ENCODE peak calls at places on chromosome 21, in nine cellular contexts. One of them, this sample, is unnamed.

GRCh38 chr21:45491623-45492022 is 50.6 kb downstream of the SLC19A1 start:
- DNase-seq in neural crest cell: no peak
- DNase-seq in psoas muscle: no peak
- DNase-seq in GM20000: no peak
- DNase-seq in prostate gland: no peak
- DNase-seq in WTC11: no peak
- DNase-seq in activated CD8-positive, alpha-beta T cell treated with anti-CD3 and anti-CD28 coated beads for 36 hours: no peak
- DNase-seq in progenitor cell of endocrine pancreas: no peak
- DNase-seq in GM23338: no peak
- DNase-seq in this sample: no peak

GRCh38 chr21:16594191-16594590 is 864.4 kb downstream of the USP25 start:
- DNase-seq in GM20000: no peak
- DNase-seq in activated CD8-positive, alpha-beta T cell treated with anti-CD3 and anti-CD28 coated beads for 36 hours: no peak
- DNase-seq in GM23338: no peak
- DNase-seq in prostate gland: no peak
- DNase-seq in WTC11: no peak
- DNase-seq in progenitor cell of endocrine pancreas: no peak
- DNase-seq in psoas muscle: no peak
- DNase-seq in neural crest cell: no peak
- DNase-seq in this sample: no peak

GRCh38 chr21:17461014-17461413 is 51.8 kb upstream of the CXADR start:
- DNase-seq in progenitor cell of endocrine pancreas: no peak
- DNase-seq in WTC11: no peak
- DNase-seq in prostate gland: peak
- DNase-seq in activated CD8-positive, alpha-beta T cell treated with anti-CD3 and anti-CD28 coated beads for 36 hours: no peak
- DNase-seq in psoas muscle: no peak
- DNase-seq in GM20000: no peak
- DNase-seq in neural crest cell: no peak
- DNase-seq in GM23338: no peak
- DNase-seq in this sample: no peak

GRCh38 chr21:46211376-46211775 is 17.2 kb downstream of the LSS start:
- DNase-seq in GM20000: no peak
- DNase-seq in neural crest cell: no peak
- DNase-seq in prostate gland: no peak
- DNase-seq in activated CD8-positive, alpha-beta T cell treated with anti-CD3 and anti-CD28 coated beads for 36 hours: no peak
- DNase-seq in progenitor cell of endocrine pancreas: no peak
- DNase-seq in GM23338: no peak
- DNase-seq in psoas muscle: no peak
- DNase-seq in WTC11: peak
- DNase-seq in this sample: no peak

GRCh38 chr21:33734326-33734725 is 92.0 kb downstream of the ITSN1 start:
- DNase-seq in WTC11: no peak
- DNase-seq in progenitor cell of endocrine pancreas: no peak
- DNase-seq in prostate gland: no peak
- DNase-seq in activated CD8-positive, alpha-beta T cell treated with anti-CD3 and anti-CD28 coated beads for 36 hours: no peak
- DNase-seq in GM20000: no peak
- DNase-seq in psoas muscle: no peak
- DNase-seq in neural crest cell: no peak
- DNase-seq in GM23338: no peak
- DNase-seq in this sample: no peak

GRCh38 chr21:45019076-45019886 is 55.1 kb upstream of the ADARB1 start:
- DNase-seq in progenitor cell of endocrine pancreas: peak
- DNase-seq in psoas muscle: peak
- DNase-seq in WTC11: peak
- DNase-seq in GM20000: no peak
- DNase-seq in activated CD8-positive, alpha-beta T cell treated with anti-CD3 and anti-CD28 coated beads for 36 hours: no peak
- DNase-seq in neural crest cell: no peak
- DNase-seq in GM23338: peak
- DNase-seq in prostate gland: no peak
- DNase-seq in this sample: peak

GRCh38 chr21:17514124-17514481 is 1.3 kb downstream of the CXADR start:
- DNase-seq in psoas muscle: no peak
- DNase-seq in neural crest cell: no peak
- DNase-seq in prostate gland: peak
- DNase-seq in activated CD8-positive, alpha-beta T cell treated with anti-CD3 and anti-CD28 coated beads for 36 hours: no peak
- DNase-seq in GM23338: peak
- DNase-seq in progenitor cell of endocrine pancreas: no peak
- DNase-seq in GM20000: no peak
- DNase-seq in WTC11: no peak
- DNase-seq in this sample: no peak

GRCh38 chr21:44618504-44618903 is 6.6 kb downstream of the KRTAP10-8 start:
- DNase-seq in activated CD8-positive, alpha-beta T cell treated with anti-CD3 and anti-CD28 coated beads for 36 hours: peak
- DNase-seq in GM20000: no peak
- DNase-seq in WTC11: peak
- DNase-seq in neural crest cell: no peak
- DNase-seq in psoas muscle: peak
- DNase-seq in progenitor cell of endocrine pancreas: no peak
- DNase-seq in prostate gland: no peak
- DNase-seq in GM23338: peak
- DNase-seq in this sample: no peak

GRCh38 chr21:38234395-38235142 is 22.2 kb upstream of the KCNJ15 start:
- DNase-seq in WTC11: no peak
- DNase-seq in GM20000: no peak
- DNase-seq in prostate gland: peak
- DNase-seq in psoas muscle: no peak
- DNase-seq in neural crest cell: no peak
- DNase-seq in GM23338: no peak
- DNase-seq in activated CD8-positive, alpha-beta T cell treated with anti-CD3 and anti-CD28 coated beads for 36 hours: no peak
- DNase-seq in progenitor cell of endocrine pancreas: no peak
- DNase-seq in this sample: no peak

GRCh38 chr21:38241029-38241740 is 15.6 kb upstream of the KCNJ15 start:
- DNase-seq in WTC11: no peak
- DNase-seq in psoas muscle: no peak
- DNase-seq in neural crest cell: no peak
- DNase-seq in prostate gland: peak
- DNase-seq in GM23338: no peak
- DNase-seq in progenitor cell of endocrine pancreas: no peak
- DNase-seq in activated CD8-positive, alpha-beta T cell treated with anti-CD3 and anti-CD28 coated beads for 36 hours: no peak
- DNase-seq in GM20000: no peak
- DNase-seq in this sample: no peak

GRCh38 chr21:38240121-38240520 is 16.7 kb upstream of the KCNJ15 start:
- DNase-seq in activated CD8-positive, alpha-beta T cell treated with anti-CD3 and anti-CD28 coated beads for 36 hours: no peak
- DNase-seq in GM20000: no peak
- DNase-seq in neural crest cell: no peak
- DNase-seq in WTC11: no peak
- DNase-seq in progenitor cell of endocrine pancreas: no peak
- DNase-seq in prostate gland: no peak
- DNase-seq in psoas muscle: no peak
- DNase-seq in GM23338: no peak
- DNase-seq in this sample: no peak

GRCh38 chr21:38242036-38242435 is 14.8 kb upstream of the KCNJ15 start:
- DNase-seq in WTC11: no peak
- DNase-seq in GM20000: no peak
- DNase-seq in prostate gland: no peak
- DNase-seq in GM23338: no peak
- DNase-seq in neural crest cell: no peak
- DNase-seq in activated CD8-positive, alpha-beta T cell treated with anti-CD3 and anti-CD28 coated beads for 36 hours: no peak
- DNase-seq in psoas muscle: no peak
- DNase-seq in progenitor cell of endocrine pancreas: no peak
- DNase-seq in this sample: no peak

DNA sequence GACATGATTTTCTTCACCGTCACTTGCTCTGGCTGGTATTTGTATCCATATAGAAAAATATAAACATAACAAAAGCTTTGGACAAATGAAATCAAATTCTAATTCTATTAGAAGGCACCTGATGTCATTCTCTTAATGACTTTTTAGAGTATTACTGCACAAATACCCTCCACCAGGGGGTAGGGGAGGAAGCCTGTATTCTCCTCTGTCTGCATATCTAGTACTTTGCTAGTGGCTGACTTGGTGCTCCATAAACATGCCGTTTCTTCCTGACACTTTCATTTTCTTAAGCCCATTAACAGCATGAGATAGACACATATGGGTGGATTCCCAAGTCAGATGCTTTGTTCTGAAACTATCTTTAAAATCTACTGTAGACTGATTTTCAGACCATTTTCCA is 20.6 kb upstream of the KCNJ15 start:
- DNase-seq in prostate gland: no peak
- DNase-seq in progenitor cell of endocrine pancreas: no peak
- DNase-seq in GM23338: peak
- DNase-seq in neural crest cell: no peak
- DNase-seq in activated CD8-positive, alpha-beta T cell treated with anti-CD3 and anti-CD28 coated beads for 36 hours: no peak
- DNase-seq in WTC11: no peak
- DNase-seq in GM20000: no peak
- DNase-seq in psoas muscle: no peak
- DNase-seq in this sample: no peak
- TF ChIP-seq CTCF in prostate gland: no peak
- TF ChIP-seq CTCF in progenitor cell of endocrine pancreas: peak
- TF ChIP-seq CTCF in GM23338: peak
- TF ChIP-seq CTCF in neural crest cell: peak
- TF ChIP-seq CTCF in activated CD8-positive, alpha-beta T cell treated with anti-CD3 and anti-CD28 coated beads for 36 hours: no peak
- TF ChIP-seq CTCF in WTC11: no peak
- TF ChIP-seq CTCF in GM20000: no peak
- TF ChIP-seq CTCF in psoas muscle: no peak
- TF ChIP-seq CTCF in this sample: no peak

GRCh38 chr21:39882186-39882882 is 15.1 kb downstream of the PCP4 start:
- DNase-seq in prostate gland: no peak
- DNase-seq in GM23338: no peak
- DNase-seq in WTC11: no peak
- DNase-seq in psoas muscle: no peak
- DNase-seq in progenitor cell of endocrine pancreas: no peak
- DNase-seq in neural crest cell: no peak
- DNase-seq in activated CD8-positive, alpha-beta T cell treated with anti-CD3 and anti-CD28 coated beads for 36 hours: no peak
- DNase-seq in GM20000: no peak
- DNase-seq in this sample: no peak

GRCh38 chr21:39885119-39885848 is 18.0 kb downstream of the PCP4 start:
- DNase-seq in neural crest cell: peak
- DNase-seq in progenitor cell of endocrine pancreas: no peak
- DNase-seq in activated CD8-positive, alpha-beta T cell treated with anti-CD3 and anti-CD28 coated beads for 36 hours: no peak
- DNase-seq in psoas muscle: no peak
- DNase-seq in GM20000: no peak
- DNase-seq in WTC11: no peak
- DNase-seq in GM23338: no peak
- DNase-seq in prostate gland: no peak
- DNase-seq in this sample: no peak

GRCh38 chr21:39881661-39882060 is 14.4 kb downstream of the PCP4 start:
- DNase-seq in GM20000: no peak
- DNase-seq in GM23338: peak
- DNase-seq in progenitor cell of endocrine pancreas: no peak
- DNase-seq in prostate gland: no peak
- DNase-seq in psoas muscle: no peak
- DNase-seq in activated CD8-positive, alpha-beta T cell treated with anti-CD3 and anti-CD28 coated beads for 36 hours: no peak
- DNase-seq in WTC11: no peak
- DNase-seq in neural crest cell: no peak
- DNase-seq in this sample: no peak
- TF ChIP-seq CTCF in GM20000: no peak
- TF ChIP-seq CTCF in GM23338: peak
- TF ChIP-seq CTCF in progenitor cell of endocrine pancreas: no peak
- TF ChIP-seq CTCF in prostate gland: no peak
- TF ChIP-seq CTCF in psoas muscle: no peak
- TF ChIP-seq CTCF in activated CD8-positive, alpha-beta T cell treated with anti-CD3 and anti-CD28 coated beads for 36 hours: no peak
- TF ChIP-seq CTCF in WTC11: no peak
- TF ChIP-seq CTCF in neural crest cell: no peak
- TF ChIP-seq CTCF in this sample: no peak

GRCh38 chr21:31546402-31547155 is 112.9 kb upstream of the SOD1 start:
- DNase-seq in WTC11: no peak
- DNase-seq in prostate gland: no peak
- DNase-seq in neural crest cell: no peak
- DNase-seq in GM20000: no peak
- DNase-seq in GM23338: no peak
- DNase-seq in psoas muscle: no peak
- DNase-seq in activated CD8-positive, alpha-beta T cell treated with anti-CD3 and anti-CD28 coated beads for 36 hours: no peak
- DNase-seq in progenitor cell of endocrine pancreas: no peak
- DNase-seq in this sample: no peak

GRCh38 chr21:31552826-31553225 is 106.7 kb upstream of the SOD1 start:
- DNase-seq in neural crest cell: no peak
- DNase-seq in psoas muscle: no peak
- DNase-seq in GM20000: no peak
- DNase-seq in WTC11: no peak
- DNase-seq in progenitor cell of endocrine pancreas: no peak
- DNase-seq in GM23338: no peak
- DNase-seq in activated CD8-positive, alpha-beta T cell treated with anti-CD3 and anti-CD28 coated beads for 36 hours: no peak
- DNase-seq in prostate gland: no peak
- DNase-seq in this sample: no peak

GRCh38 chr21:31545036-31545435 is 114.5 kb upstream of the SOD1 start:
- DNase-seq in activated CD8-positive, alpha-beta T cell treated with anti-CD3 and anti-CD28 coated beads for 36 hours: no peak
- DNase-seq in GM20000: no peak
- DNase-seq in prostate gland: no peak
- DNase-seq in WTC11: no peak
- DNase-seq in GM23338: no peak
- DNase-seq in progenitor cell of endocrine pancreas: no peak
- DNase-seq in neural crest cell: no peak
- DNase-seq in psoas muscle: no peak
- DNase-seq in this sample: no peak

GRCh38 chr21:31550070-31550469 is 109.4 kb upstream of the SOD1 start:
- DNase-seq in GM20000: no peak
- DNase-seq in prostate gland: no peak
- DNase-seq in psoas muscle: no peak
- DNase-seq in progenitor cell of endocrine pancreas: no peak
- DNase-seq in activated CD8-positive, alpha-beta T cell treated with anti-CD3 and anti-CD28 coated beads for 36 hours: no peak
- DNase-seq in WTC11: no peak
- DNase-seq in GM23338: no peak
- DNase-seq in neural crest cell: no peak
- DNase-seq in this sample: no peak

DNA sequence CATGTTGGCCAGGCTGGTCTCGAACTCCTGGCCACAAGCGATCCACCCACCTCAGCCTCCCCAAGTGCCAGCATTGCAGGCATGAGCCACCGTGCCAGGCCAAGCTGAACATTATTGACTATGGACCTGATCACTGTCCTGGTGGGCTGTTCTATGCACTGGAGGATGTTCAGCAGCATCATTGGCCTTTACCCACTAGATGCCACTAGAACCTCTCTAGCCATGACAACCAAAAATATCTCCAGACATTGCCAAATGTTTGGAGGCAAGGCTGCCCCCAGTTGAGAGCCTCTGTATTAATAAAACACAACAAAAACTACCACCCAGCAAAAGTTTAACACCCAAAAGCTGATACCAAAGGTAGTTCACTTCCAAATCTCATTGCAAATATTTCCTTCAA is 110.8 kb upstream of the SOD1 start:
- DNase-seq in activated CD8-positive, alpha-beta T cell treated with anti-CD3 and anti-CD28 coated beads for 36 hours: no peak
- DNase-seq in prostate gland: no peak
- DNase-seq in psoas muscle: no peak
- DNase-seq in GM23338: no peak
- DNase-seq in progenitor cell of endocrine pancreas: no peak
- DNase-seq in GM20000: no peak
- DNase-seq in neural crest cell: no peak
- DNase-seq in WTC11: no peak
- DNase-seq in this sample: no peak
- TF ChIP-seq CTCF in activated CD8-positive, alpha-beta T cell treated with anti-CD3 and anti-CD28 coated beads for 36 hours: no peak
- TF ChIP-seq CTCF in prostate gland: no peak
- TF ChIP-seq CTCF in psoas muscle: no peak
- TF ChIP-seq CTCF in GM23338: peak
- TF ChIP-seq CTCF in progenitor cell of endocrine pancreas: no peak
- TF ChIP-seq CTCF in GM20000: no peak
- TF ChIP-seq CTCF in neural crest cell: no peak
- TF ChIP-seq CTCF in WTC11: no peak
- TF ChIP-seq CTCF in this sample: no peak

DNA sequence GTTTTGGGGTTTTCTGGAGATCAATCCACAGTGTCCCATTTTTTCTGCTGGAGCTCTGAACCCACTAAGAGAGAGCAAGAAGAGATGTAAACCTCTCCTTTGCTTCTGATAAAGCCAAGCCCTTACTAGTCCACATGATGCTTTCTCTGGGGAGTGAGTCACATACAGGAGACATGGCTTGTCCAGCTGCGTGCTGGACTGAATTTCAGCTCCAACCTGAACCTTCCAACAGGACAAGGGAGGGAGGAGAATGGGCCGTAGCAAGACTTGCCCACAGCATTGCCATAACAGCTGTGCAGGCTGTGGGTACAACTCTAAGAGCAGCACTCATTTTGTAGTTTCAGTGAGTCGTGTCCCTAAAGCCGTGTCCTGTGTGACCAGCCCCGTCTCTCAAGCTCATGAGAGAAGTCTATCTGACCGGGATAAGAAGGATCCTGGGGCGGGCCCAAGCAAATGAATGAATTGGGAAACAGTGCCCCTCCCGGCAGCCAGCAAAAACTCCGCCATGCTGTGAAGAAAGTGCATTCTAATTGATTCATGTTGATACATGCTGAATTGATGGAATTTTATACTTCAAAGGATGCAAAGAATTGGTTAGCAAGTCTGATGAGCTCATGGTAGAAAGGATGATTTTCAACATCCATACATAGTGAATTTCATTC is 195.2 kb downstream of the GABPA start:
- DNase-seq in progenitor cell of endocrine pancreas: no peak
- DNase-seq in neural crest cell: no peak
- DNase-seq in psoas muscle: peak
- DNase-seq in GM23338: peak
- DNase-seq in activated CD8-positive, alpha-beta T cell treated with anti-CD3 and anti-CD28 coated beads for 36 hours: no peak
- DNase-seq in WTC11: no peak
- DNase-seq in prostate gland: no peak
- DNase-seq in GM20000: no peak
- DNase-seq in this sample: no peak
- TF ChIP-seq CTCF in progenitor cell of endocrine pancreas: no peak
- TF ChIP-seq CTCF in neural crest cell: no peak
- TF ChIP-seq CTCF in psoas muscle: no peak
- TF ChIP-seq CTCF in GM23338: peak
- TF ChIP-seq CTCF in activated CD8-positive, alpha-beta T cell treated with anti-CD3 and anti-CD28 coated beads for 36 hours: no peak
- TF ChIP-seq CTCF in WTC11: no peak
- TF ChIP-seq CTCF in prostate gland: no peak
- TF ChIP-seq CTCF in GM20000: no peak
- TF ChIP-seq CTCF in this sample: no peak

This sample was measured in mesothelial cell of epicardium.